ENCODE peak calls at places on chromosomes 6 and 20, in five cellular contexts. One of them, this sample, is unnamed.

GRCh38 chr6:160082627-160083026 is 39.0 kb upstream of the SLC22A1 start:
- DNase-seq in prostate gland: no peak
- DNase-seq in suprapubic skin: no peak
- DNase-seq in right lobe of liver: no peak
- DNase-seq in tibial nerve: no peak
- DNase-seq in this sample: no peak

GRCh38 chr6:44264154-44265002 is 973 bp downstream of the NFKBIE start:
- DNase-seq in prostate gland: no peak
- DNase-seq in suprapubic skin: no peak
- DNase-seq in right lobe of liver: peak
- DNase-seq in tibial nerve: no peak
- DNase-seq in this sample: no peak

GRCh38 chr6:154157082-154157481 is 118.0 kb downstream of the OPRM1 start:
- DNase-seq in prostate gland: no peak
- DNase-seq in suprapubic skin: no peak
- DNase-seq in right lobe of liver: no peak
- DNase-seq in tibial nerve: no peak
- DNase-seq in this sample: no peak

GRCh38 chr20:61759286-61760065 is 306.2 kb downstream of the TAF4 start:
- DNase-seq in prostate gland: no peak
- DNase-seq in suprapubic skin: peak
- DNase-seq in right lobe of liver: no peak
- DNase-seq in tibial nerve: no peak
- DNase-seq in this sample: no peak

GRCh38 chr20:47501483-47502270 is at the start of gene NCOA3:
- DNase-seq in prostate gland: peak
- DNase-seq in suprapubic skin: peak
- DNase-seq in right lobe of liver: peak
- DNase-seq in tibial nerve: peak
- DNase-seq in this sample: peak

GRCh38 chr6:15913001-15913400 is 215.9 kb upstream of the MYLIP start:
- DNase-seq in prostate gland: no peak
- DNase-seq in suprapubic skin: no peak
- DNase-seq in right lobe of liver: no peak
- DNase-seq in tibial nerve: no peak
- DNase-seq in this sample: no peak

GRCh38 chr6:107490568-107491058 is 696 bp downstream of the SOBP start:
- DNase-seq in prostate gland: peak
- DNase-seq in suprapubic skin: no peak
- DNase-seq in right lobe of liver: peak
- DNase-seq in tibial nerve: no peak
- DNase-seq in this sample: no peak

GRCh38 chr6:2376429-2377355 is 131.3 kb upstream of the GMDS start:
- DNase-seq in prostate gland: peak
- DNase-seq in suprapubic skin: no peak
- DNase-seq in right lobe of liver: no peak
- DNase-seq in tibial nerve: no peak
- DNase-seq in this sample: no peak

GRCh38 chr6:25477006-25477590 is 174.9 kb upstream of the SCGN start:
- DNase-seq in prostate gland: no peak
- DNase-seq in suprapubic skin: no peak
- DNase-seq in right lobe of liver: no peak
- DNase-seq in tibial nerve: no peak
- DNase-seq in this sample: no peak

GRCh38 chr6:6283747-6284146 is 36.7 kb downstream of the F13A1 start:
- DNase-seq in prostate gland: no peak
- DNase-seq in suprapubic skin: no peak
- DNase-seq in right lobe of liver: no peak
- DNase-seq in tibial nerve: no peak
- DNase-seq in this sample: no peak

GRCh38 chr6:31652925-31653724 is 664 bp upstream of the BAG6 start:
- DNase-seq in prostate gland: peak
- DNase-seq in suprapubic skin: peak
- DNase-seq in right lobe of liver: peak
- DNase-seq in tibial nerve: peak
- DNase-seq in this sample: peak

GRCh38 chr6:41049548-41049947 is 3.5 kb upstream of the APOBEC2 start:
- DNase-seq in prostate gland: no peak
- DNase-seq in suprapubic skin: no peak
- DNase-seq in right lobe of liver: no peak
- DNase-seq in tibial nerve: no peak
- DNase-seq in this sample: peak

GRCh38 chr20:44805335-44805734 is 5.0 kb downstream of the RIMS4 start:
- DNase-seq in prostate gland: no peak
- DNase-seq in suprapubic skin: no peak
- DNase-seq in right lobe of liver: no peak
- DNase-seq in tibial nerve: no peak
- DNase-seq in this sample: no peak

GRCh38 chr6:90406957-90407356 is 110.3 kb upstream of the BACH2 start:
- DNase-seq in prostate gland: no peak
- DNase-seq in suprapubic skin: no peak
- DNase-seq in right lobe of liver: no peak
- DNase-seq in tibial nerve: no peak
- DNase-seq in this sample: no peak

GRCh38 chr6:96468681-96469224 is 52.9 kb upstream of the UFL1 start:
- DNase-seq in prostate gland: no peak
- DNase-seq in suprapubic skin: no peak
- DNase-seq in right lobe of liver: no peak
- DNase-seq in tibial nerve: no peak
- DNase-seq in this sample: no peak

GRCh38 chr6:100452998-100453397 is 11.7 kb downstream of the SIM1 start:
- DNase-seq in prostate gland: no peak
- DNase-seq in suprapubic skin: no peak
- DNase-seq in right lobe of liver: no peak
- DNase-seq in tibial nerve: no peak
- DNase-seq in this sample: no peak

GRCh38 chr6:25627001-25627400 is 25.0 kb upstream of the SCGN start:
- DNase-seq in prostate gland: no peak
- DNase-seq in suprapubic skin: no peak
- DNase-seq in right lobe of liver: no peak
- DNase-seq in tibial nerve: no peak
- DNase-seq in this sample: no peak

GRCh38 chr6:84417261-84417660 is 189.8 kb upstream of the CEP162 start:
- DNase-seq in prostate gland: no peak
- DNase-seq in suprapubic skin: no peak
- DNase-seq in right lobe of liver: no peak
- DNase-seq in tibial nerve: no peak
- DNase-seq in this sample: no peak

GRCh38 chr6:24558516-24558915 is 63.7 kb downstream of the ALDH5A1 start:
- DNase-seq in prostate gland: no peak
- DNase-seq in suprapubic skin: no peak
- DNase-seq in right lobe of liver: no peak
- DNase-seq in tibial nerve: no peak
- DNase-seq in this sample: no peak

GRCh38 chr20:58213112-58213511 is 15.3 kb downstream of the ANKRD60 start:
- DNase-seq in prostate gland: no peak
- DNase-seq in suprapubic skin: no peak
- DNase-seq in right lobe of liver: no peak
- DNase-seq in tibial nerve: no peak
- DNase-seq in this sample: no peak

GRCh38 chr20:49608752-49609670 is 41.1 kb upstream of the PTGIS start:
- DNase-seq in prostate gland: peak
- DNase-seq in suprapubic skin: no peak
- DNase-seq in right lobe of liver: peak
- DNase-seq in tibial nerve: no peak
- DNase-seq in this sample: no peak

GRCh38 chr6:54992789-54993188 is 146.2 kb downstream of the FAM83B start:
- DNase-seq in prostate gland: no peak
- DNase-seq in suprapubic skin: no peak
- DNase-seq in right lobe of liver: no peak
- DNase-seq in tibial nerve: no peak
- DNase-seq in this sample: no peak

GRCh38 chr20:2750343-2751251 is 49.8 kb downstream of the CPXM1 start:
- DNase-seq in prostate gland: peak
- DNase-seq in suprapubic skin: peak
- DNase-seq in right lobe of liver: peak
- DNase-seq in tibial nerve: no peak
- DNase-seq in this sample: peak

GRCh38 chr20:20364747-20365558 is 3.0 kb upstream of the INSM1 start:
- DNase-seq in prostate gland: no peak
- DNase-seq in suprapubic skin: no peak
- DNase-seq in right lobe of liver: no peak
- DNase-seq in tibial nerve: no peak
- DNase-seq in this sample: no peak

GRCh38 chr6:13190391-13190790 is 137.9 kb downstream of the TBC1D7 start:
- DNase-seq in prostate gland: no peak
- DNase-seq in suprapubic skin: no peak
- DNase-seq in right lobe of liver: no peak
- DNase-seq in tibial nerve: no peak
- DNase-seq in this sample: no peak

GRCh38 chr6:118894425-118895240 is 681 bp downstream of the ASF1A start:
- DNase-seq in prostate gland: peak
- DNase-seq in suprapubic skin: peak
- DNase-seq in right lobe of liver: peak
- DNase-seq in tibial nerve: peak
- DNase-seq in this sample: peak
- H3K4me3 ChIP-seq in prostate gland: peak
- H3K4me3 ChIP-seq in suprapubic skin: peak
- H3K4me3 ChIP-seq in right lobe of liver: peak
- H3K4me3 ChIP-seq in tibial nerve: peak
- H3K4me3 ChIP-seq in this sample: peak

GRCh38 chr6:29816030-29816429 is 11.6 kb upstream of the HLA-G start:
- DNase-seq in prostate gland: no peak
- DNase-seq in suprapubic skin: no peak
- DNase-seq in right lobe of liver: no peak
- DNase-seq in tibial nerve: no peak
- DNase-seq in this sample: no peak

GRCh38 chr6:29814379-29815117 is 13.1 kb upstream of the HLA-G start:
- DNase-seq in prostate gland: no peak
- DNase-seq in suprapubic skin: no peak
- DNase-seq in right lobe of liver: no peak
- DNase-seq in tibial nerve: no peak
- DNase-seq in this sample: no peak

GRCh38 chr6:29813066-29813465 is 14.6 kb upstream of the HLA-G start:
- DNase-seq in prostate gland: no peak
- DNase-seq in suprapubic skin: no peak
- DNase-seq in right lobe of liver: no peak
- DNase-seq in tibial nerve: no peak
- DNase-seq in this sample: no peak

GRCh38 chr6:29815118-29815750 is 12.4 kb upstream of the HLA-G start:
- DNase-seq in prostate gland: no peak
- DNase-seq in suprapubic skin: no peak
- DNase-seq in right lobe of liver: no peak
- DNase-seq in tibial nerve: no peak
- DNase-seq in this sample: no peak

GRCh38 chr6:29813809-29814208 is 13.8 kb upstream of the HLA-G start:
- DNase-seq in prostate gland: no peak
- DNase-seq in suprapubic skin: no peak
- DNase-seq in right lobe of liver: no peak
- DNase-seq in tibial nerve: no peak
- DNase-seq in this sample: no peak
- TF ChIP-seq POLR2A in prostate gland: no peak
- TF ChIP-seq POLR2A in suprapubic skin: no peak
- TF ChIP-seq POLR2A in right lobe of liver: no peak
- TF ChIP-seq POLR2A in tibial nerve: no peak
- TF ChIP-seq POLR2A in this sample: no peak

GRCh38 chr6:141335889-141336288 is 796.8 kb upstream of the GJE1 start:
- DNase-seq in prostate gland: no peak
- DNase-seq in suprapubic skin: no peak
- DNase-seq in right lobe of liver: no peak
- DNase-seq in tibial nerve: no peak
- DNase-seq in this sample: no peak
- H3K4me3 ChIP-seq in prostate gland: no peak
- H3K4me3 ChIP-seq in suprapubic skin: no peak
- H3K4me3 ChIP-seq in right lobe of liver: no peak
- H3K4me3 ChIP-seq in tibial nerve: no peak
- H3K4me3 ChIP-seq in this sample: no peak

DNA sequence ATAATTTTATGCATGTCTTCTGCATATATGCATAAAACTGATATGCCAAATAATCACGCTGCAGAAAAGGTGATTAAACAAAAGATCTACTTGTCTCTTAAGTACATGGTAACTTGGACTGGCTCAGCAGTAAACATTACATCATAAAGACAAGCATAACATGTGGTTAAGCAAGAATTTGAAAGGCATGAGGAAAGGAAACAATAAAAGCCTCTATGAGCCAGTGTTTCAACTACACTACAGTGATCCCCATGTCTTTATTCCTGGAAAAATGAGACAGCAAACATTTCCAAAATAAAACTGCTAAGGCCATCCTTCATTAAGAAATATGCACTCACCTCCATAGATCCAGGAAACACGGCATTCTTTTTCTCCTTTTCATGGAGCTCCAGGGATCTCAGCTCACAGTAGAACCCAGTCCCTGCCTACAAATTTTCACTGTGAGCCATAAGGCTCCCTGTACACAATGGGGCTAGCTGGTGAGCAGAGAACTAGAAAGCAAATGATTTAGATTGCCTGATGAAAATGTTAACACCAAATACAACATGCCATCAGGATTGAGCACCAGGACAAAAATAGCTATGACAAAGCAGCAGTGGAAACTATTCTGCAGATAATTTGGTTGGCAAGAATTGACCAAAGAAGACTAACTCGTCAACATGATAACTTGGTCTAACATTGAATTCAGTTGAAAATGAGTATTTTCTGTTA is 156.1 kb downstream of the COL21A1 start:
- DNase-seq in prostate gland: no peak
- DNase-seq in suprapubic skin: no peak
- DNase-seq in right lobe of liver: no peak
- DNase-seq in tibial nerve: no peak
- DNase-seq in this sample: no peak
- TF ChIP-seq POLR2A in prostate gland: no peak
- TF ChIP-seq POLR2A in suprapubic skin: no peak
- TF ChIP-seq POLR2A in right lobe of liver: no peak
- TF ChIP-seq POLR2A in tibial nerve: no peak
- TF ChIP-seq POLR2A in this sample: no peak